ENCODE peak calls at places on chromosomes 5 and 9, in four cellular contexts. K is spleen, O is heart right ventricle, G is endodermal cell. C is an unnamed sample. For H3K36me3 and H3K27me3, the result is how much of the 10 kb centered on the place peaks cover.

GRCh38 chr9:4320021-4320420 is 20.2 kb upstream of the GLIS3 start:
- DNase-seq in O (no peak), G (no peak), K (no peak), C (no peak)

GRCh38 chr5:90161399-90161798 is 248.2 kb downstream of the CETN3 start:
- DNase-seq in K (peak), G (peak), O (peak), C (peak)

GRCh38 chr5:174082286-174082685 is 36.8 kb downstream of the NSG2 start:
- DNase-seq in K (no peak), G (no peak), O (no peak), C (no peak)

GRCh38 chr5:31798168-31798567 is 159.2 kb downstream of the PDZD2 start:
- DNase-seq in O (no peak), G (no peak), K (no peak), C (no peak)

GRCh38 chr9:35907732-35908483 is 1.4 kb upstream of the SPAAR start:
- DNase-seq in O (peak), G (peak), K (no peak), C (peak)

GRCh38 chr5:14109041-14109747 is 33.9 kb upstream of the TRIO start:
- DNase-seq in G (no peak), O (no peak), K (no peak), C (no peak)

GRCh38 chr9:16721972-16722371 is 148.5 kb downstream of the BNC2 start:
- DNase-seq in G (no peak), K (no peak), O (peak), C (peak)

GRCh38 chr9:115012476-115012875 is 82.1 kb upstream of the TNFSF8 start:
- DNase-seq in O (no peak), K (no peak), G (no peak), C (no peak)

GRCh38 chr5:169745441-169746146 is 108.5 kb downstream of the DOCK2 start:
- DNase-seq in K (no peak), G (peak), O (no peak), C (no peak)

GRCh38 chr5:38985909-38986452 is 88.2 kb downstream of the RICTOR start:
- DNase-seq in G (no peak), K (no peak), O (no peak), C (no peak)

GRCh38 chr9:120842685-120843485 is at the start of gene PSMD5:
- DNase-seq in G (peak), O (peak), K (peak), C (peak)

GRCh38 chr9:84744195-84744594 is 74.7 kb downstream of the NTRK2 start:
- DNase-seq in K (no peak), G (no peak), O (no peak), C (no peak)
- H3K36me3 ChIP-seq in K (under half), G (under half), O (under half), C (under half)

GRCh38 chr9:86424246-86424891 is 70.2 kb upstream of the TUT7 start:
- DNase-seq in K (no peak), O (no peak), G (no peak), C (no peak)
- H3K27me3 ChIP-seq in K (under half), O (under half), G (under half), C (under half)

GRCh38 chr9:133042676-133043075 is 11.9 kb downstream of the GTF3C5 start:
- DNase-seq in K (no peak), G (no peak), O (no peak), C (no peak)
- H3K36me3 ChIP-seq in K (under half), G (half or more), O (under half), C (half or more)

GRCh38 chr5:5278201-5278814 is 138.2 kb downstream of the ADAMTS16 start:
- DNase-seq in K (no peak), O (no peak), G (no peak), C (no peak)
- H3K27me3 ChIP-seq in K (under half), O (under half), G (under half), C (under half)

GRCh38 chr5:134561871-134562296 is 36.4 kb downstream of the JADE2 start:
- DNase-seq in K (no peak), G (peak), O (peak), C (no peak)

GRCh38 chr5:134564396-134564795 is 38.9 kb downstream of the JADE2 start:
- DNase-seq in O (no peak), G (no peak), K (no peak), C (no peak)

GRCh38 chr5:134559672-134560071 is 34.2 kb downstream of the JADE2 start:
- DNase-seq in G (no peak), K (no peak), O (no peak), C (no peak)

GRCh38 chr5:134563962-134564361 is 38.5 kb downstream of the JADE2 start:
- DNase-seq in K (no peak), G (no peak), O (no peak), C (no peak)

DNA sequence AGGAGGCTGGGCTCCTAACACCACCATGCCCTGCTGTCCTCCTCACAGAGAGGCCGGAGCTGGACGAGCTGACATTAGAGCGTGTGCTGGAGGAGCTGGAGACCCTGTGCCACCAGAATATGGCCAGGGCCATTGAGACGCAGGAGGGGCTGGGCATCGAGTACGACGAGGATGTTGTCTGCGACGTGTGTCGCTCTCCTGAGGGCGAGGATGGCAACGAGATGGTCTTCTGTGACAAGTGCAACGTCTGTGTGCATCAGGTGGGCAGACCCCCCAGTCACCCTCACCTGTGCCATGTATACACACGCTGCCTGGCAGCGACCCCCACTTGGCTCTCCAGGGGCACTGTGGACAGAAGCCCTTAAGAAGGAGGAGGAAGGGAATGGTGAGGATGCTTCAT is 35.2 kb downstream of the JADE2 start:
- DNase-seq in O (no peak), G (no peak), K (no peak), C (no peak)
- H3K36me3 ChIP-seq in O (under half), G (under half), K (under half), C (half or more)

DNA sequence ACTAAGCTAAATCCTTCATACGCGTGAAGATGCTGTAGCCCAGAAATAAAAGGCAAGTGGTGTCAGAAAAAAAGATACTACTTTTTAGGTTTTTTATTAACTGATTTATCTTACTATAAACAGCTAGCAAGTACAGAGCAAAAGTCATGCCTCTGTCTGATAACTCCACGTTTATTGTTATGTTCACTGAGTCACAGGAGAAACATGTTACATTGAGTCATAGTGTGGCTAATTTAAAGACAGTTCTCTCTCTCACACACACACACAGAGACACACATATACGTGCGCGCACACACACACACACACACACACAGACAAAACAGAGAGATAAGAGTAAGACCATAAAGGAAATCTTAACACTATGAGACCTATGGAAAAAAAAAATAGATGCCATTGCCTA is 770.0 kb upstream of the CDH10 start:
- DNase-seq in K (no peak), O (no peak), G (no peak), C (no peak)
- H3K27me3 ChIP-seq in K (under half), O (under half), G (under half), C (under half)

GRCh38 chr5:127298623-127299022 is 8.0 kb downstream of the MEGF10 start:
- DNase-seq in O (no peak), K (no peak), G (no peak), C (no peak)
- H3K36me3 ChIP-seq in O (under half), K (under half), G (under half), C (under half)

GRCh38 chr5:177466861-177467260 is 6.6 kb downstream of the DBN1 start:
- DNase-seq in G (no peak), K (no peak), O (no peak), C (no peak)
- H3K27me3 ChIP-seq in G (under half), K (under half), O (under half), C (under half)

C was measured in right atrium auricular region.